ENCODE peak calls at places on chromosome 5, in seven cellular contexts. One of them, this sample, is unnamed.

GRCh38 chr5:19388391-19388790 is 599.6 kb downstream of the CDH18 start:
- DNase-seq in skeletal muscle cell: no peak
- DNase-seq in stimulated activated naive CD4-positive, alpha-beta T cell: no peak
- DNase-seq in uterus: no peak
- DNase-seq in GM06990: no peak
- DNase-seq in pancreas: no peak
- DNase-seq in stimulated activated CD4-positive, alpha-beta T cell treated with anti-CD3 and anti-CD28 coated beads, Interleukin-4, amount 100 ng/mL, for 24 hours: no peak
- DNase-seq in this sample: no peak

GRCh38 chr5:5342784-5343183 is 79.7 kb upstream of the ICE1 start:
- DNase-seq in skeletal muscle cell: peak
- DNase-seq in stimulated activated naive CD4-positive, alpha-beta T cell: no peak
- DNase-seq in uterus: no peak
- DNase-seq in GM06990: no peak
- DNase-seq in pancreas: no peak
- DNase-seq in stimulated activated CD4-positive, alpha-beta T cell treated with anti-CD3 and anti-CD28 coated beads, Interleukin-4, amount 100 ng/mL, for 24 hours: no peak
- DNase-seq in this sample: no peak

GRCh38 chr5:98713027-98713426 is 60.4 kb upstream of the RGMB start:
- DNase-seq in skeletal muscle cell: peak
- DNase-seq in stimulated activated naive CD4-positive, alpha-beta T cell: no peak
- DNase-seq in uterus: no peak
- DNase-seq in GM06990: no peak
- DNase-seq in pancreas: no peak
- DNase-seq in stimulated activated CD4-positive, alpha-beta T cell treated with anti-CD3 and anti-CD28 coated beads, Interleukin-4, amount 100 ng/mL, for 24 hours: no peak
- DNase-seq in this sample: no peak

GRCh38 chr5:146514575-146514974 is 1.4 kb downstream of the GPR151 start:
- DNase-seq in skeletal muscle cell: no peak
- DNase-seq in stimulated activated naive CD4-positive, alpha-beta T cell: no peak
- DNase-seq in uterus: no peak
- DNase-seq in GM06990: no peak
- DNase-seq in pancreas: no peak
- DNase-seq in stimulated activated CD4-positive, alpha-beta T cell treated with anti-CD3 and anti-CD28 coated beads, Interleukin-4, amount 100 ng/mL, for 24 hours: no peak
- DNase-seq in this sample: no peak

GRCh38 chr5:118834710-118835109 is 153.6 kb downstream of the DTWD2 start:
- DNase-seq in skeletal muscle cell: no peak
- DNase-seq in stimulated activated naive CD4-positive, alpha-beta T cell: no peak
- DNase-seq in uterus: no peak
- DNase-seq in GM06990: no peak
- DNase-seq in pancreas: no peak
- DNase-seq in stimulated activated CD4-positive, alpha-beta T cell treated with anti-CD3 and anti-CD28 coated beads, Interleukin-4, amount 100 ng/mL, for 24 hours: no peak
- DNase-seq in this sample: no peak

GRCh38 chr5:148559461-148559860 is 94.9 kb downstream of the HTR4 start:
- DNase-seq in skeletal muscle cell: no peak
- DNase-seq in stimulated activated naive CD4-positive, alpha-beta T cell: no peak
- DNase-seq in uterus: no peak
- DNase-seq in GM06990: no peak
- DNase-seq in pancreas: peak
- DNase-seq in stimulated activated CD4-positive, alpha-beta T cell treated with anti-CD3 and anti-CD28 coated beads, Interleukin-4, amount 100 ng/mL, for 24 hours: no peak
- DNase-seq in this sample: no peak

GRCh38 chr5:109558364-109558763 is 131.4 kb upstream of the MAN2A1 start:
- DNase-seq in skeletal muscle cell: no peak
- DNase-seq in stimulated activated naive CD4-positive, alpha-beta T cell: no peak
- DNase-seq in uterus: no peak
- DNase-seq in GM06990: no peak
- DNase-seq in pancreas: no peak
- DNase-seq in stimulated activated CD4-positive, alpha-beta T cell treated with anti-CD3 and anti-CD28 coated beads, Interleukin-4, amount 100 ng/mL, for 24 hours: no peak
- DNase-seq in this sample: no peak

GRCh38 chr5:24135536-24135935 is 509.2 kb downstream of the CDH10 start:
- DNase-seq in skeletal muscle cell: no peak
- DNase-seq in stimulated activated naive CD4-positive, alpha-beta T cell: no peak
- DNase-seq in uterus: no peak
- DNase-seq in GM06990: no peak
- DNase-seq in pancreas: no peak
- DNase-seq in stimulated activated CD4-positive, alpha-beta T cell treated with anti-CD3 and anti-CD28 coated beads, Interleukin-4, amount 100 ng/mL, for 24 hours: no peak
- DNase-seq in this sample: no peak

GRCh38 chr5:158384535-158385421 is 525.8 kb upstream of the CLINT1 start:
- DNase-seq in skeletal muscle cell: peak
- DNase-seq in stimulated activated naive CD4-positive, alpha-beta T cell: no peak
- DNase-seq in uterus: no peak
- DNase-seq in GM06990: no peak
- DNase-seq in pancreas: no peak
- DNase-seq in stimulated activated CD4-positive, alpha-beta T cell treated with anti-CD3 and anti-CD28 coated beads, Interleukin-4, amount 100 ng/mL, for 24 hours: no peak
- DNase-seq in this sample: no peak

GRCh38 chr5:133760532-133760931 is 148.2 kb upstream of the FSTL4 start:
- DNase-seq in skeletal muscle cell: no peak
- DNase-seq in stimulated activated naive CD4-positive, alpha-beta T cell: no peak
- DNase-seq in uterus: no peak
- DNase-seq in GM06990: no peak
- DNase-seq in pancreas: no peak
- DNase-seq in stimulated activated CD4-positive, alpha-beta T cell treated with anti-CD3 and anti-CD28 coated beads, Interleukin-4, amount 100 ng/mL, for 24 hours: no peak
- DNase-seq in this sample: no peak

GRCh38 chr5:159901772-159902171 is 14.5 kb upstream of the ADRA1B start:
- DNase-seq in skeletal muscle cell: no peak
- DNase-seq in stimulated activated naive CD4-positive, alpha-beta T cell: no peak
- DNase-seq in uterus: no peak
- DNase-seq in GM06990: no peak
- DNase-seq in pancreas: no peak
- DNase-seq in stimulated activated CD4-positive, alpha-beta T cell treated with anti-CD3 and anti-CD28 coated beads, Interleukin-4, amount 100 ng/mL, for 24 hours: no peak
- DNase-seq in this sample: no peak

GRCh38 chr5:16057277-16057676 is 122.3 kb downstream of the MARCHF11 start:
- DNase-seq in skeletal muscle cell: no peak
- DNase-seq in stimulated activated naive CD4-positive, alpha-beta T cell: no peak
- DNase-seq in uterus: no peak
- DNase-seq in GM06990: no peak
- DNase-seq in pancreas: no peak
- DNase-seq in stimulated activated CD4-positive, alpha-beta T cell treated with anti-CD3 and anti-CD28 coated beads, Interleukin-4, amount 100 ng/mL, for 24 hours: no peak
- DNase-seq in this sample: no peak

GRCh38 chr5:160548949-160549665 is 127.5 kb downstream of the PTTG1 start:
- DNase-seq in skeletal muscle cell: no peak
- DNase-seq in stimulated activated naive CD4-positive, alpha-beta T cell: no peak
- DNase-seq in uterus: no peak
- DNase-seq in GM06990: no peak
- DNase-seq in pancreas: no peak
- DNase-seq in stimulated activated CD4-positive, alpha-beta T cell treated with anti-CD3 and anti-CD28 coated beads, Interleukin-4, amount 100 ng/mL, for 24 hours: no peak
- DNase-seq in this sample: no peak

GRCh38 chr5:127851964-127852363 is 148.8 kb downstream of the CCDC192 start:
- DNase-seq in skeletal muscle cell: no peak
- DNase-seq in stimulated activated naive CD4-positive, alpha-beta T cell: no peak
- DNase-seq in uterus: no peak
- DNase-seq in GM06990: no peak
- DNase-seq in pancreas: no peak
- DNase-seq in stimulated activated CD4-positive, alpha-beta T cell treated with anti-CD3 and anti-CD28 coated beads, Interleukin-4, amount 100 ng/mL, for 24 hours: no peak
- DNase-seq in this sample: no peak

GRCh38 chr5:156835905-156836304 is 14.2 kb upstream of the PPP1R2B start:
- DNase-seq in skeletal muscle cell: no peak
- DNase-seq in stimulated activated naive CD4-positive, alpha-beta T cell: no peak
- DNase-seq in uterus: no peak
- DNase-seq in GM06990: no peak
- DNase-seq in pancreas: no peak
- DNase-seq in stimulated activated CD4-positive, alpha-beta T cell treated with anti-CD3 and anti-CD28 coated beads, Interleukin-4, amount 100 ng/mL, for 24 hours: no peak
- DNase-seq in this sample: no peak

GRCh38 chr5:87807783-87808182 is 395.1 kb upstream of the CCNH start:
- DNase-seq in skeletal muscle cell: no peak
- DNase-seq in stimulated activated naive CD4-positive, alpha-beta T cell: no peak
- DNase-seq in uterus: no peak
- DNase-seq in GM06990: no peak
- DNase-seq in pancreas: no peak
- DNase-seq in stimulated activated CD4-positive, alpha-beta T cell treated with anti-CD3 and anti-CD28 coated beads, Interleukin-4, amount 100 ng/mL, for 24 hours: no peak
- DNase-seq in this sample: no peak

GRCh38 chr5:169300468-169301385 is at the start of gene SLIT3:
- DNase-seq in skeletal muscle cell: peak
- DNase-seq in stimulated activated naive CD4-positive, alpha-beta T cell: no peak
- DNase-seq in uterus: peak
- DNase-seq in GM06990: no peak
- DNase-seq in pancreas: peak
- DNase-seq in stimulated activated CD4-positive, alpha-beta T cell treated with anti-CD3 and anti-CD28 coated beads, Interleukin-4, amount 100 ng/mL, for 24 hours: no peak
- DNase-seq in this sample: no peak

GRCh38 chr5:40198736-40199135 is 481.0 kb upstream of the PTGER4 start:
- DNase-seq in skeletal muscle cell: no peak
- DNase-seq in stimulated activated naive CD4-positive, alpha-beta T cell: no peak
- DNase-seq in uterus: no peak
- DNase-seq in GM06990: no peak
- DNase-seq in pancreas: no peak
- DNase-seq in stimulated activated CD4-positive, alpha-beta T cell treated with anti-CD3 and anti-CD28 coated beads, Interleukin-4, amount 100 ng/mL, for 24 hours: no peak
- DNase-seq in this sample: no peak

GRCh38 chr5:159504106-159504856 is 174.0 kb upstream of the IL12B start:
- DNase-seq in skeletal muscle cell: peak
- DNase-seq in stimulated activated naive CD4-positive, alpha-beta T cell: no peak
- DNase-seq in uterus: no peak
- DNase-seq in GM06990: no peak
- DNase-seq in pancreas: no peak
- DNase-seq in stimulated activated CD4-positive, alpha-beta T cell treated with anti-CD3 and anti-CD28 coated beads, Interleukin-4, amount 100 ng/mL, for 24 hours: no peak
- DNase-seq in this sample: no peak

GRCh38 chr5:157109744-157110143 is 900 bp upstream of the HAVCR2 start:
- DNase-seq in skeletal muscle cell: no peak
- DNase-seq in stimulated activated naive CD4-positive, alpha-beta T cell: peak
- DNase-seq in uterus: no peak
- DNase-seq in GM06990: peak
- DNase-seq in pancreas: no peak
- DNase-seq in stimulated activated CD4-positive, alpha-beta T cell treated with anti-CD3 and anti-CD28 coated beads, Interleukin-4, amount 100 ng/mL, for 24 hours: no peak
- DNase-seq in this sample: peak

GRCh38 chr5:122434120-122434519 is 122.1 kb downstream of the SNCAIP start:
- DNase-seq in skeletal muscle cell: no peak
- DNase-seq in stimulated activated naive CD4-positive, alpha-beta T cell: no peak
- DNase-seq in uterus: no peak
- DNase-seq in GM06990: no peak
- DNase-seq in pancreas: no peak
- DNase-seq in stimulated activated CD4-positive, alpha-beta T cell treated with anti-CD3 and anti-CD28 coated beads, Interleukin-4, amount 100 ng/mL, for 24 hours: no peak
- DNase-seq in this sample: no peak

GRCh38 chr5:108079754-108080153 is 302.1 kb downstream of the FBXL17 start:
- DNase-seq in skeletal muscle cell: no peak
- DNase-seq in stimulated activated naive CD4-positive, alpha-beta T cell: no peak
- DNase-seq in uterus: no peak
- DNase-seq in GM06990: no peak
- DNase-seq in pancreas: no peak
- DNase-seq in stimulated activated CD4-positive, alpha-beta T cell treated with anti-CD3 and anti-CD28 coated beads, Interleukin-4, amount 100 ng/mL, for 24 hours: no peak
- DNase-seq in this sample: no peak

GRCh38 chr5:171745602-171746001 is 40.0 kb upstream of the SMIM23 start:
- DNase-seq in skeletal muscle cell: no peak
- DNase-seq in stimulated activated naive CD4-positive, alpha-beta T cell: no peak
- DNase-seq in uterus: peak
- DNase-seq in GM06990: no peak
- DNase-seq in pancreas: no peak
- DNase-seq in stimulated activated CD4-positive, alpha-beta T cell treated with anti-CD3 and anti-CD28 coated beads, Interleukin-4, amount 100 ng/mL, for 24 hours: no peak
- DNase-seq in this sample: no peak

GRCh38 chr5:139635606-139636206 is 12.4 kb upstream of the CXXC5 start:
- DNase-seq in skeletal muscle cell: peak
- DNase-seq in stimulated activated naive CD4-positive, alpha-beta T cell: no peak
- DNase-seq in uterus: peak
- DNase-seq in GM06990: peak
- DNase-seq in pancreas: peak
- DNase-seq in stimulated activated CD4-positive, alpha-beta T cell treated with anti-CD3 and anti-CD28 coated beads, Interleukin-4, amount 100 ng/mL, for 24 hours: no peak
- DNase-seq in this sample: no peak

GRCh38 chr5:133130387-133131118 is 78.7 kb downstream of the HSPA4 start:
- DNase-seq in skeletal muscle cell: no peak
- DNase-seq in stimulated activated naive CD4-positive, alpha-beta T cell: no peak
- DNase-seq in uterus: no peak
- DNase-seq in GM06990: no peak
- DNase-seq in pancreas: no peak
- DNase-seq in stimulated activated CD4-positive, alpha-beta T cell treated with anti-CD3 and anti-CD28 coated beads, Interleukin-4, amount 100 ng/mL, for 24 hours: no peak
- DNase-seq in this sample: no peak

GRCh38 chr5:39266442-39266841 is 47.1 kb upstream of the FYB1 start:
- DNase-seq in skeletal muscle cell: no peak
- DNase-seq in stimulated activated naive CD4-positive, alpha-beta T cell: no peak
- DNase-seq in uterus: no peak
- DNase-seq in GM06990: no peak
- DNase-seq in pancreas: no peak
- DNase-seq in stimulated activated CD4-positive, alpha-beta T cell treated with anti-CD3 and anti-CD28 coated beads, Interleukin-4, amount 100 ng/mL, for 24 hours: no peak
- DNase-seq in this sample: no peak

GRCh38 chr5:141835928-141836667 is 42.1 kb downstream of the PCDH1 start:
- DNase-seq in skeletal muscle cell: no peak
- DNase-seq in stimulated activated naive CD4-positive, alpha-beta T cell: no peak
- DNase-seq in uterus: no peak
- DNase-seq in GM06990: no peak
- DNase-seq in pancreas: no peak
- DNase-seq in stimulated activated CD4-positive, alpha-beta T cell treated with anti-CD3 and anti-CD28 coated beads, Interleukin-4, amount 100 ng/mL, for 24 hours: no peak
- DNase-seq in this sample: no peak

GRCh38 chr5:3512291-3512690 is 83.3 kb upstream of the IRX1 start:
- DNase-seq in skeletal muscle cell: no peak
- DNase-seq in stimulated activated naive CD4-positive, alpha-beta T cell: no peak
- DNase-seq in uterus: no peak
- DNase-seq in GM06990: no peak
- DNase-seq in pancreas: no peak
- DNase-seq in stimulated activated CD4-positive, alpha-beta T cell treated with anti-CD3 and anti-CD28 coated beads, Interleukin-4, amount 100 ng/mL, for 24 hours: no peak
- DNase-seq in this sample: no peak

GRCh38 chr5:178282391-178282790 is 49.8 kb upstream of the PHYKPL start:
- DNase-seq in skeletal muscle cell: no peak
- DNase-seq in stimulated activated naive CD4-positive, alpha-beta T cell: no peak
- DNase-seq in uterus: no peak
- DNase-seq in GM06990: no peak
- DNase-seq in pancreas: no peak
- DNase-seq in stimulated activated CD4-positive, alpha-beta T cell treated with anti-CD3 and anti-CD28 coated beads, Interleukin-4, amount 100 ng/mL, for 24 hours: no peak
- DNase-seq in this sample: no peak

GRCh38 chr5:141001854-141002666 is 35.8 kb downstream of the PCDHAC2 start:
- DNase-seq in skeletal muscle cell: no peak
- DNase-seq in stimulated activated naive CD4-positive, alpha-beta T cell: no peak
- DNase-seq in uterus: peak
- DNase-seq in GM06990: no peak
- DNase-seq in pancreas: no peak
- DNase-seq in stimulated activated CD4-positive, alpha-beta T cell treated with anti-CD3 and anti-CD28 coated beads, Interleukin-4, amount 100 ng/mL, for 24 hours: no peak
- DNase-seq in this sample: no peak

GRCh38 chr5:150358261-150359095 is 981 bp downstream of the TCOF1 start:
- DNase-seq in skeletal muscle cell: no peak
- DNase-seq in stimulated activated naive CD4-positive, alpha-beta T cell: no peak
- DNase-seq in uterus: no peak
- DNase-seq in GM06990: no peak
- DNase-seq in pancreas: no peak
- DNase-seq in stimulated activated CD4-positive, alpha-beta T cell treated with anti-CD3 and anti-CD28 coated beads, Interleukin-4, amount 100 ng/mL, for 24 hours: no peak
- DNase-seq in this sample: no peak